ENCODE peak calls at places on chromosomes 1 and 21, in five cellular contexts. H is cardiac muscle cell, V is fibroblast of lung, M is RWPE2, O is transverse colon. I is an unnamed sample.
A peak's percentile ranks its signal among the peaks of the same experiment; 100 is the strongest.

GRCh38 chr1:165898837-165899236 is 71.4 kb downstream of the UCK2 start:
- DNase-seq in M (peak; percentile 74), H (peak; percentile 79), V (peak; percentile 96), O (no peak), I (no peak)

GRCh38 chr1:28246427-28246832 is 10.5 kb downstream of the ATP5IF1 start:
- DNase-seq in M (no peak), V (no peak), H (no peak), O (peak; percentile 38), I (peak; percentile 78)

GRCh38 chr1:208258277-208258676 is 14.1 kb upstream of the PLXNA2 start:
- DNase-seq in V (no peak), M (no peak), H (no peak), O (no peak), I (no peak)

GRCh38 chr1:230022666-230023380 is 44.2 kb upstream of the GALNT2 start:
- DNase-seq in O (no peak), M (no peak), V (no peak), H (no peak), I (no peak)

GRCh38 chr1:109478806-109479205 is 4.9 kb upstream of the ATXN7L2 start:
- DNase-seq in H (peak; percentile 23), V (no peak), O (peak; percentile 35), M (no peak), I (peak; percentile 44)

GRCh38 chr1:59670662-59671061 is 144.1 kb upstream of the HOOK1 start:
- DNase-seq in O (no peak), M (no peak), V (no peak), H (no peak), I (no peak)

GRCh38 chr1:164071288-164071687 is 487.7 kb upstream of the PBX1 start:
- DNase-seq in O (no peak), M (no peak), V (no peak), H (no peak), I (no peak)

GRCh38 chr1:72567511-72567910 is 285.2 kb upstream of the NEGR1 start:
- DNase-seq in M (no peak), V (peak; percentile 60), O (no peak), H (peak; percentile 38), I (no peak)

GRCh38 chr1:76871355-76871974 is 4.2 kb downstream of the ST6GALNAC5 start:
- DNase-seq in M (no peak), V (no peak), O (no peak), H (no peak), I (no peak)

GRCh38 chr1:42173155-42173933 is 8.8 kb upstream of the GUCA2A start:
- DNase-seq in M (no peak), V (peak; percentile 43), H (peak; percentile 67), O (peak; percentile 74), I (peak; percentile 58)

GRCh38 chr1:218182455-218182854 is 102.6 kb upstream of the RRP15 start:
- DNase-seq in O (no peak), V (no peak), H (no peak), M (no peak), I (no peak)

GRCh38 chr1:17409391-17409811 is 30.1 kb downstream of the RCC2 start:
- DNase-seq in H (no peak), V (no peak), O (no peak), M (no peak), I (no peak)

GRCh38 chr1:94301186-94301585 is 63.8 kb upstream of the ARHGAP29 start:
- DNase-seq in H (no peak), O (no peak), M (no peak), V (no peak), I (no peak)

GRCh38 chr21:43889055-43889454 is 24.0 kb downstream of the AGPAT3 start:
- DNase-seq in M (no peak), V (no peak), O (no peak), H (no peak), I (no peak)

GRCh38 chr1:180947901-180948311 is 35.2 kb downstream of the KIAA1614 start:
- DNase-seq in V (no peak), M (no peak), O (no peak), H (no peak), I (no peak)

GRCh38 chr1:173427146-173428054 is 49.7 kb upstream of the PRDX6 start:
- DNase-seq in M (no peak), O (no peak), H (no peak), V (no peak), I (no peak)

GRCh38 chr1:198030682-198031081 is 113.5 kb downstream of the LHX9 start:
- DNase-seq in M (no peak), V (peak; percentile 32), H (no peak), O (no peak), I (no peak)

GRCh38 chr1:209706622-209707021 is 2.0 kb downstream of the HSD11B1 start:
- DNase-seq in O (no peak), H (no peak), M (no peak), V (no peak), I (no peak)

GRCh38 chr1:209702832-209703231 is 1.8 kb upstream of the HSD11B1 start:
- DNase-seq in V (no peak), M (no peak), H (no peak), O (no peak), I (no peak)

GRCh38 chr1:209703834-209704504 is 677 bp upstream of the HSD11B1 start:
- DNase-seq in H (no peak), V (peak; percentile 66), O (no peak), M (no peak), I (no peak)

GRCh38 chr1:209705033-209705589 is 465 bp downstream of the HSD11B1 start:
- DNase-seq in V (no peak), H (no peak), O (no peak), M (no peak), I (no peak)

GRCh38 chr1:209704584-209704983 is at the start of gene HSD11B1:
- DNase-seq in O (peak; percentile 57), V (peak; percentile 99), M (no peak), H (no peak), I (no peak)
- H3K4me3 ChIP-seq in O (no peak within 1 kb of the TSS), V (no peak within 1 kb of the TSS), M (no peak within 1 kb of the TSS), H (no peak within 1 kb of the TSS), I (no peak within 1 kb of the TSS)

DNA sequence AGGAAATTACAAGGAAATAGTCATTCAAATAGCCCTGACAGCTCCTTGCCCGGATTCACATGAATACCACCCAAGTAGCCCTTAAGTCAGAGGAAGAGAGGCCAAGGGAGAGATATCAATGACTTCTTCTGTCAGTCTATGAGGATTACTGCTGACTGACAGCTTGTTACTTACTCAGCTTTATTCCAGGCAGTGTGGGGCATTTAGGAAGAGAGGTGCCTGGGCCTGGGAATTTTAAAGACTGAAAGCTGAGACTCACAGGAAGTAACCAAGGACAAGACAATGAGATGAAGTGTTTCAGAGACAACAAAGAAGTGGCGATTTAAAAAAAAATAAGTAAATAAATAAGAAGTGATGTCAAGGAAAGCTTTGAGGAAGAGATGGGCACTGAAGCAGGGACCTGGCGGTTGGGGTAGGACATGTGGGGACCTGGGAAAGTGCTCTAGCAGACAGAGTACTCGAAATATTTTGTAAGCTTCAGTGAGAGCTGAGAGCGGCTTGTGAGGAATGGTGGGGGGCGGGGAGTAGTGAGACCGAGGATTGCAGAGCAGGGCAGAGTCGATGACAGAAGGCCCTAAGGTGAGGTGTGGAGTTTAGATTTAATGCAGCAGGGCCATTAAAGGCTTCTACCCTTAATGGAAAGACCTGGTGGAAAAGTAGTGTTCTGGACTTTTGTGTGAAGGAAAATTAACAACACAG is 58.9 kb downstream of the ST3GAL3 start:
- DNase-seq in O (no peak), M (no peak), V (no peak), H (peak; percentile 89), I (no peak)
- H3K27ac ChIP-seq in O (no peak overlapping the region), M (peak overlapping the region; percentile 90), V (no peak overlapping the region), H (peak overlapping the region; percentile 84), I (no peak overlapping the region)

GRCh38 chr1:240128361-240128760 is 36.7 kb downstream of the FMN2 start:
- DNase-seq in V (no peak), H (no peak), O (no peak), M (no peak), I (no peak)
- H3K4me3 ChIP-seq in V (no peak overlapping the region), H (no peak overlapping the region), O (no peak overlapping the region), M (no peak overlapping the region), I (no peak overlapping the region)

GRCh38 chr1:245807954-245808719 is 653.4 kb downstream of the KIF26B start:
- DNase-seq in H (no peak), O (no peak), M (no peak), V (no peak), I (peak; percentile 56)
- H3K27ac ChIP-seq in H (no peak overlapping the region), O (no peak overlapping the region), M (no peak overlapping the region), V (no peak overlapping the region), I (no peak overlapping the region)

GRCh38 chr1:154501423-154502065 is 475 bp upstream of the TDRD10 start:
- DNase-seq in H (peak; percentile 20), M (no peak), O (peak; percentile 37), V (no peak), I (no peak)
- H3K4me3 ChIP-seq in H (peak overlapping the region; percentile 36), M (peak overlapping the region; percentile 10), O (peak overlapping the region; percentile 38), V (no peak overlapping the region), I (peak overlapping the region; percentile 49)

GRCh38 chr1:10212476-10212875 is 2.1 kb downstream of the KIF1B start:
- DNase-seq in V (no peak), H (no peak), O (no peak), M (no peak), I (no peak)
- H3K27ac ChIP-seq in V (peak overlapping the region; percentile 95), H (peak overlapping the region; percentile 93), O (peak overlapping the region; percentile 98), M (peak overlapping the region; percentile 85), I (peak overlapping the region; percentile 1)

GRCh38 chr1:67737875-67738274 is 52.9 kb downstream of the GADD45A start:
- DNase-seq in V (no peak), M (no peak), H (no peak), O (no peak), I (no peak)

GRCh38 chr1:67738401-67738800 is 53.4 kb downstream of the GADD45A start:
- DNase-seq in O (no peak), H (peak; percentile 42), M (no peak), V (no peak), I (no peak)

GRCh38 chr1:67735220-67735619 is 50.2 kb downstream of the GADD45A start:
- DNase-seq in H (no peak), O (no peak), M (no peak), V (no peak), I (no peak)

GRCh38 chr1:67735806-67736627 is 51.0 kb downstream of the GADD45A start:
- DNase-seq in M (peak; percentile 72), V (peak; percentile 82), H (no peak), O (peak; percentile 78), I (peak; percentile 82)

GRCh38 chr1:67736750-67737149 is 51.7 kb downstream of the GADD45A start:
- DNase-seq in O (no peak), H (no peak), M (no peak), V (no peak), I (no peak)
- H3K4me3 ChIP-seq in O (no peak overlapping the region), H (no peak overlapping the region), M (no peak overlapping the region), V (no peak overlapping the region), I (no peak overlapping the region)

GRCh38 chr1:182568647-182569284 is 20.3 kb downstream of the RNASEL start:
- DNase-seq in M (no peak), O (no peak), V (no peak), H (no peak), I (no peak)
- H3K27ac ChIP-seq in M (no peak overlapping the region), O (no peak overlapping the region), V (no peak overlapping the region), H (no peak overlapping the region), I (no peak overlapping the region)